ENCODE peak calls at places on chromosome 13, in five cellular contexts. Z, I, X, C and P are unnamed samples.

GRCh38 chr13:93951153-93951552 is 528.3 kb downstream of the DCT start:
- DNase-seq in Z (no peak), I (no peak), X (no peak), C (peak; percentile 34), P (no peak)

GRCh38 chr13:83667606-83668005 is 214.7 kb downstream of the SLITRK1 start:
- DNase-seq in Z (no peak), I (no peak), X (no peak), C (no peak), P (no peak)

GRCh38 chr13:66329988-66330429 is 900.1 kb downstream of the PCDH9 start:
- DNase-seq in Z (no peak), I (peak; percentile 48), X (no peak), C (peak; percentile 39), P (no peak)

GRCh38 chr13:97191615-97192014 is 30.5 kb upstream of the MBNL2 start:
- DNase-seq in Z (no peak), I (no peak), X (no peak), C (no peak), P (no peak)

GRCh38 chr13:47858678-47859050 is 142.4 kb downstream of the SUCLA2 start:
- DNase-seq in Z (no peak), I (no peak), X (no peak), C (peak; percentile 88), P (no peak)

GRCh38 chr13:59677966-59678814 is 485.5 kb downstream of the DIAPH3 start:
- DNase-seq in Z (no peak), I (peak; percentile 59), X (no peak), C (peak; percentile 67), P (no peak)

GRCh38 chr13:22047082-22047784 is 376.4 kb downstream of the FGF9 start:
- DNase-seq in Z (no peak), I (no peak), X (no peak), C (no peak), P (peak; percentile 60)

GRCh38 chr13:72255908-72256307 is 388.9 kb upstream of the DACH1 start:
- DNase-seq in Z (peak; percentile 10), I (peak; percentile 61), X (no peak), C (peak; percentile 0), P (peak; percentile 18)

GRCh38 chr13:53005631-53006030 is 23.0 kb upstream of the OLFM4 start:
- DNase-seq in Z (no peak), I (no peak), X (no peak), C (no peak), P (no peak)
- H3K4me3 ChIP-seq in Z (no peak overlapping the region), I (no peak overlapping the region), X (no peak overlapping the region), C (no peak overlapping the region), P (no peak overlapping the region)

DNA sequence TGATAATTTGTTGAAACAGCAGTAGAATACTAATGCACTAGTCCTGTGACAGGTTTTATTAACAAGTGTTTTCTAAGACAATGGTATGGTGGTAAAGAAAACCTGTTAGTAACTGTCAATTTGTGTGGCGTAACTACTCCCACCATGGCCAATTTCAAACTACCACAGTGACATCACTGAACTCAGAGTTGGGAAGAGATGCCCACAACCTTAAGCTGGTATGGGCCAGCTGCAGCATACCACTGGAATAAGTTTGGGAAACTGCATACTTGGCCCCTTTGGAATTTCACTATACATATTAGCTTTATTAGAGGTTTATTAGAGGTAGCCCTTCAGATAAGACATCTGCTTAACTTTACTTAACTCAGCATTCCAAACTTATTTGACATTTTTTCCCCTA is 419.4 kb downstream of the NDFIP2 start:
- DNase-seq in Z (no peak), I (no peak), X (no peak), C (no peak), P (no peak)
- TF ChIP-seq CTCF in Z (no peak), I (no peak), X (no peak), C (no peak), P (no peak)

GRCh38 chr13:112966776-112967175 is 2.2 kb upstream of the MCF2L start:
- DNase-seq in Z (no peak), I (no peak), X (no peak), C (no peak), P (no peak)

GRCh38 chr13:112969692-112970338 is 801 bp downstream of the MCF2L start:
- DNase-seq in Z (no peak), I (no peak), X (no peak), C (no peak), P (no peak)

GRCh38 chr13:112968910-112969691 is at the start of gene MCF2L:
- DNase-seq in Z (no peak), I (no peak), X (no peak), C (peak; percentile 37), P (no peak)

GRCh38 chr13:112968380-112968909 is 569 bp upstream of the MCF2L start:
- DNase-seq in Z (no peak), I (no peak), X (no peak), C (no peak), P (no peak)

GRCh38 chr13:112967666-112968379 is 1.2 kb upstream of the MCF2L start:
- DNase-seq in Z (no peak), I (peak; percentile 35), X (no peak), C (no peak), P (peak; percentile 9)
- H3K4me3 ChIP-seq in Z (peak overlapping the region; percentile 67), I (no peak overlapping the region), X (no peak overlapping the region), C (no peak overlapping the region), P (peak overlapping the region; percentile 38)

DNA sequence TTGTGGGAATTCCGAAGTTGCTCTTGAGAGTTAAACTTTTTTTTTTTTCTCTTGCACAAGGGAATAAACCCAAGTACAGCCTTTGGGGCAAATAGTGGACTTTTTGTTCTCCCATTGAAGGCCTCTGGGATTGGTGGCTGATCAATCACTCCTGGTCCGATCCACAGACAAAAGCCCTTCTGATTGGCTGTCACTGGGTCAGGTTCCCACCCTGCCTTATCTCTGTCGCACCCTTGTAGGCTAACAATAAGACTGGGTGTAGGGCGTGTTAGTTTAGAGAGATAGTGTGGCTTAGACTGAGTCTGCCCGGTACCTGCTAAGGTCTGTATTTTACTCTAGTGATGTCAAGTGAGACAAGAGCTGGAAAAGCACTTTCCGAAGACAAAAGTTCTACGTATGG is 380.8 kb downstream of the NDFIP2 start:
- DNase-seq in Z (no peak), I (no peak), X (no peak), C (no peak), P (no peak)
- TF ChIP-seq CTCF in Z (no peak), I (no peak), X (no peak), C (no peak), P (no peak)

DNA sequence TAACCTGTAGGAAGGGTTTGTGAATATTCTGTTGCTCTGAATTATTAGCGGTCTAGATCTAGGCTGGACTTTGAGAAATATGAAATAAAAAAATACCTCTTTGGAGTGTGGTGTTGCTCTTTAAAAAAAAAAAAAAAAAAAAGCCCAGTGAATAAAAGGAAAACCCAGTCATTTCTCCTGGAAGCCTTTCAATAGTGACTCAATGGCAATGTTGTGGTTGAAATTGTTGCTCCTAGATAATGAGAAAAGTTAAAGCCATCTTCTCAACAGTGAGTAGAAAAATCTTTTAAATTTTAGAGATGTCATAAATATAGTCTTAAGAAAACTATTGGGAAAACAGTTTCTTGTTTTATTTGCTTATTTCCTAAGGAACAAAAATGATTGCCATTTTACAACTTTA is 135.3 kb downstream of the RFC3 start:
- DNase-seq in Z (no peak), I (no peak), X (no peak), C (peak; percentile 79), P (no peak)
- H3K4me3 ChIP-seq in Z (no peak overlapping the region), I (no peak overlapping the region), X (no peak overlapping the region), C (no peak overlapping the region), P (no peak overlapping the region)

GRCh38 chr13:70104481-70104880 is 3.1 kb upstream of the ATXN8OS start:
- DNase-seq in Z (no peak), I (no peak), X (no peak), C (no peak), P (no peak)

GRCh38 chr13:70098669-70099068 is 9.0 kb upstream of the ATXN8OS start:
- DNase-seq in Z (no peak), I (peak; percentile 18), X (no peak), C (no peak), P (no peak)
- TF ChIP-seq CTCF in Z (no peak), I (peak; percentile 31), X (no peak), C (no peak), P (peak; percentile 62)

GRCh38 chr13:40706439-40706838 is 40.0 kb upstream of the FOXO1 start:
- DNase-seq in Z (no peak), I (no peak), X (no peak), C (no peak), P (no peak)
- H3K4me3 ChIP-seq in Z (no peak overlapping the region), I (no peak overlapping the region), X (no peak overlapping the region), C (no peak overlapping the region), P (no peak overlapping the region)

GRCh38 chr13:46603165-46603603 is 50.2 kb downstream of the LRCH1 start:
- DNase-seq in Z (no peak), I (no peak), X (no peak), C (peak; percentile 23), P (no peak)
- TF ChIP-seq CTCF in Z (peak; percentile 22), I (peak; percentile 32), X (no peak), C (peak; percentile 31), P (peak; percentile 63)

GRCh38 chr13:77535448-77535847 is at the start of gene SCEL:
- DNase-seq in Z (no peak), I (no peak), X (no peak), C (no peak), P (no peak)
- H3K4me3 ChIP-seq in Z (no peak within 1 kb of the TSS), I (no peak within 1 kb of the TSS), X (no peak within 1 kb of the TSS), C (no peak within 1 kb of the TSS), P (peak within 1 kb of the TSS; percentile 60)